ENCODE peak calls at places on chromosomes 4 and X, in seven cellular contexts. Y is brain microvascular endothelial cell; U is stimulated activated CD4-positive, alpha-beta T cell treated with anti-CD3 and anti-CD28 coated beads, TNF-alpha, amount 100 ng/mL, for 24 hours; Z is GM12865; X is RKO; E is cardiac muscle cell; C is caudate nucleus. P is an unnamed sample.
A peak's percentile ranks its signal among the peaks of the same experiment; 100 is the strongest.

GRCh38 chr4:185270037-185270436 is 60.6 kb downstream of the SNX25 start:
- DNase-seq in Y (no peak), U (no peak), Z (no peak), X (no peak), E (no peak), C (no peak), P (no peak)

GRCh38 chr4:182242793-182243192 is 409 bp upstream of the TENM3 start:
- DNase-seq in Y (peak; percentile 75), U (no peak), Z (no peak), X (no peak), E (peak; percentile 74), C (no peak), P (no peak)

GRCh38 chr4:40980318-40980883 is 230.6 kb downstream of the NSUN7 start:
- DNase-seq in Y (no peak), U (no peak), Z (peak; percentile 59), X (no peak), E (peak; percentile 46), C (no peak), P (no peak)

GRCh38 chr4:77582151-77582550 is 23.5 kb upstream of the CXCL13 start:
- DNase-seq in Y (no peak), U (no peak), Z (no peak), X (no peak), E (no peak), C (no peak), P (no peak)

GRCh38 chrX:73401591-73402266 is 45.1 kb upstream of the CDX4 start:
- DNase-seq in Y (no peak), U (no peak), Z (no peak), X (no peak), E (no peak), C (no peak), P (peak; percentile 4)

GRCh38 chr4:135411251-135411650 is 1209.7 kb upstream of the PABPC4L start:
- DNase-seq in Y (peak; percentile 2), U (no peak), Z (no peak), X (no peak), E (no peak), C (no peak), P (no peak)

GRCh38 chr4:16056681-16057400 is 27.0 kb downstream of the PROM1 start:
- DNase-seq in Y (no peak), U (no peak), Z (no peak), X (no peak), E (no peak), C (no peak), P (no peak)

GRCh38 chrX:133980832-133981588 is 4.4 kb downstream of the GPC3 start:
- DNase-seq in Y (no peak), U (no peak), Z (no peak), X (no peak), E (peak; percentile 28), C (no peak), P (no peak)

GRCh38 chr4:79225360-79225759 is 100.5 kb downstream of the NAA11 start:
- DNase-seq in Y (no peak), U (no peak), Z (no peak), X (no peak), E (peak; percentile 70), C (no peak), P (no peak)

GRCh38 chr4:7070729-7071511 is 3.1 kb upstream of the GRPEL1 start:
- DNase-seq in Y (peak; percentile 52), U (peak; percentile 76), Z (peak; percentile 90), X (peak; percentile 78), E (peak; percentile 70), C (peak; percentile 83), P (peak; percentile 58)

GRCh38 chr4:55503164-55503563 is 43.5 kb downstream of the CLOCK start:
- DNase-seq in Y (peak; percentile 36), U (no peak), Z (no peak), X (peak; percentile 60), E (peak; percentile 62), C (no peak), P (no peak)

GRCh38 chr4:94240384-94240783 is 32.7 kb downstream of the SMARCAD1 start:
- DNase-seq in Y (no peak), U (no peak), Z (no peak), X (no peak), E (no peak), C (no peak), P (no peak)

GRCh38 chrX:10098235-10098819 is 58.4 kb upstream of the CLCN4 start:
- DNase-seq in Y (no peak), U (peak; percentile 39), Z (peak; percentile 72), X (no peak), E (no peak), C (no peak), P (no peak)

GRCh38 chr4:106763044-106763443 is 273.1 kb downstream of the DKK2 start:
- DNase-seq in Y (no peak), U (no peak), Z (no peak), X (no peak), E (no peak), C (no peak), P (no peak)

GRCh38 chrX:71606536-71607216 is 11.6 kb downstream of the CXCR3 start:
- DNase-seq in Y (no peak), U (no peak), Z (no peak), X (no peak), E (no peak), C (no peak), P (no peak)

GRCh38 chr4:10003666-10004065 is 17.6 kb downstream of the SLC2A9 start:
- DNase-seq in Y (no peak), U (no peak), Z (peak; percentile 70), X (no peak), E (no peak), C (no peak), P (no peak)

GRCh38 chrX:39445336-39445735 is 644.1 kb downstream of the MID1IP1 start:
- DNase-seq in Y (no peak), U (peak; percentile 9), Z (peak; percentile 39), X (no peak), E (peak; percentile 11), C (no peak), P (no peak)

GRCh38 chr4:151097759-151098158 is 1.7 kb upstream of the RPS3A start:
- DNase-seq in Y (no peak), U (no peak), Z (no peak), X (no peak), E (no peak), C (no peak), P (no peak)

GRCh38 chrX:53695901-53696300 is 9.4 kb upstream of the HUWE1 start:
- DNase-seq in Y (no peak), U (no peak), Z (no peak), X (no peak), E (no peak), C (peak; percentile 3), P (peak; percentile 68)

GRCh38 chr4:795726-796119 is 30.2 kb downstream of the CPLX1 start:
- DNase-seq in Y (no peak), U (no peak), Z (no peak), X (no peak), E (no peak), C (no peak), P (peak; percentile 19)

GRCh38 chr4:158782539-158783360 is 13.9 kb downstream of the FNIP2 start:
- DNase-seq in Y (no peak), U (no peak), Z (no peak), X (no peak), E (no peak), C (no peak), P (peak; percentile 22)

GRCh38 chr4:81314897-81315470 is 100.0 kb upstream of the PRKG2 start:
- DNase-seq in Y (peak; percentile 40), U (no peak), Z (peak; percentile 1), X (no peak), E (peak; percentile 60), C (no peak), P (no peak)

GRCh38 chrX:18886344-18887161 is 97.4 kb downstream of the PHKA2 start:
- DNase-seq in Y (peak; percentile 33), U (no peak), Z (peak; percentile 90), X (peak; percentile 69), E (peak; percentile 68), C (peak; percentile 79), P (peak; percentile 72)

GRCh38 chr4:165326831-165327210 is 648 bp upstream of the MSMO1 start:
- DNase-seq in Y (peak; percentile 22), U (no peak), Z (peak; percentile 41), X (peak; percentile 83), E (peak; percentile 38), C (no peak), P (peak; percentile 47)

GRCh38 chr4:153111426-153112070 is 92.7 kb upstream of the TRIM2 start:
- DNase-seq in Y (no peak), U (no peak), Z (no peak), X (no peak), E (no peak), C (no peak), P (peak; percentile 31)

GRCh38 chr4:84938316-84938715 is 28.2 kb downstream of the WDFY3 start:
- DNase-seq in Y (peak; percentile 57), U (no peak), Z (no peak), X (no peak), E (peak; percentile 78), C (no peak), P (no peak)

GRCh38 chr4:74682567-74683359 is 111.6 kb downstream of the BTC start:
- DNase-seq in Y (peak; percentile 95), U (no peak), Z (peak; percentile 9), X (peak; percentile 87), E (peak; percentile 95), C (no peak), P (no peak)

GRCh38 chr4:92303621-92304027 is at the start of gene GRID2:
- DNase-seq in Y (no peak), U (no peak), Z (no peak), X (no peak), E (peak; percentile 32), C (peak; percentile 85), P (peak; percentile 55)

GRCh38 chr4:1767770-1768366 is 25.2 kb upstream of the FGFR3 start:
- DNase-seq in Y (no peak), U (no peak), Z (no peak), X (peak; percentile 53), E (peak; percentile 42), C (no peak), P (peak; percentile 82)

GRCh38 chr4:5824635-5825034 is 68.3 kb downstream of the CRMP1 start:
- DNase-seq in Y (peak; percentile 41), U (no peak), Z (peak; percentile 16), X (peak; percentile 63), E (peak; percentile 64), C (peak; percentile 25), P (no peak)

GRCh38 chr4:74058048-74058651 is 19.7 kb upstream of the CXCL3 start:
- DNase-seq in Y (no peak), U (no peak), Z (no peak), X (no peak), E (no peak), C (no peak), P (no peak)

GRCh38 chr4:38681283-38682066 is 17.5 kb downstream of the KLF3 start:
- DNase-seq in Y (peak; percentile 84), U (no peak), Z (no peak), X (no peak), E (peak; percentile 78), C (no peak), P (no peak)

P was measured in NCI-H526.